ENCODE peak calls at places on chromosomes 16 and 17, in five cellular contexts. O is CD8-positive, alpha-beta T cell; B is fibroblast of the aortic adventitia; S is dorsolateral prefrontal cortex; F is HFF-Myc. A is an unnamed sample.

GRCh38 chr17:83119987-83120864 is 40.8 kb downstream of the METRNL start:
- DNase-seq in O (no peak), B (no peak), S (no peak), F (no peak), A (peak)

GRCh38 chr17:902463-902862 is 77.1 kb downstream of the NXN start:
- DNase-seq in O (no peak), B (no peak), S (no peak), F (no peak), A (no peak)

GRCh38 chr16:12613131-12613991 is 190.3 kb downstream of the CPPED1 start:
- DNase-seq in O (peak), B (peak), S (no peak), F (no peak), A (peak)

GRCh38 chr16:1535391-1536291 is 2.2 kb downstream of the TMEM204 start:
- DNase-seq in O (peak), B (peak), S (no peak), F (no peak), A (no peak)

GRCh38 chr16:49484454-49484853 is 110.8 kb downstream of the C16orf78 start:
- DNase-seq in O (no peak), B (peak), S (peak), F (no peak), A (peak)

GRCh38 chr17:7579839-7580630 is 597 bp downstream of the CD68 start:
- DNase-seq in O (no peak), B (no peak), S (no peak), F (no peak), A (no peak)

GRCh38 chr17:82297804-82298537 is 19.4 kb downstream of the CD7 start:
- DNase-seq in O (peak), B (peak), S (peak), F (peak), A (peak)

GRCh38 chr16:79618041-79618711 is 17.6 kb upstream of the MAF start:
- DNase-seq in O (no peak), B (no peak), S (no peak), F (no peak), A (no peak)

GRCh38 chr17:60231234-60231633 is 81.5 kb downstream of the CA4 start:
- DNase-seq in O (no peak), B (peak), S (no peak), F (no peak), A (no peak)

GRCh38 chr17:73423159-73423715 is 111.4 kb upstream of the CDC42EP4 start:
- DNase-seq in O (no peak), B (no peak), S (no peak), F (no peak), A (no peak)

GRCh38 chr17:41864498-41864836 is 756 bp downstream of the KLHL11 start:
- DNase-seq in O (no peak), B (no peak), S (peak), F (no peak), A (no peak)

GRCh38 chr17:41864837-41865595 is at the start of gene KLHL11:
- DNase-seq in O (peak), B (peak), S (peak), F (peak), A (peak)

GRCh38 chr17:41865596-41865893 is 322 bp upstream of the KLHL11 start:
- DNase-seq in O (no peak), B (no peak), S (no peak), F (no peak), A (no peak)

GRCh38 chr17:41860254-41860931 is 4.8 kb downstream of the KLHL11 start:
- DNase-seq in O (no peak), B (no peak), S (no peak), F (no peak), A (no peak)

DNA sequence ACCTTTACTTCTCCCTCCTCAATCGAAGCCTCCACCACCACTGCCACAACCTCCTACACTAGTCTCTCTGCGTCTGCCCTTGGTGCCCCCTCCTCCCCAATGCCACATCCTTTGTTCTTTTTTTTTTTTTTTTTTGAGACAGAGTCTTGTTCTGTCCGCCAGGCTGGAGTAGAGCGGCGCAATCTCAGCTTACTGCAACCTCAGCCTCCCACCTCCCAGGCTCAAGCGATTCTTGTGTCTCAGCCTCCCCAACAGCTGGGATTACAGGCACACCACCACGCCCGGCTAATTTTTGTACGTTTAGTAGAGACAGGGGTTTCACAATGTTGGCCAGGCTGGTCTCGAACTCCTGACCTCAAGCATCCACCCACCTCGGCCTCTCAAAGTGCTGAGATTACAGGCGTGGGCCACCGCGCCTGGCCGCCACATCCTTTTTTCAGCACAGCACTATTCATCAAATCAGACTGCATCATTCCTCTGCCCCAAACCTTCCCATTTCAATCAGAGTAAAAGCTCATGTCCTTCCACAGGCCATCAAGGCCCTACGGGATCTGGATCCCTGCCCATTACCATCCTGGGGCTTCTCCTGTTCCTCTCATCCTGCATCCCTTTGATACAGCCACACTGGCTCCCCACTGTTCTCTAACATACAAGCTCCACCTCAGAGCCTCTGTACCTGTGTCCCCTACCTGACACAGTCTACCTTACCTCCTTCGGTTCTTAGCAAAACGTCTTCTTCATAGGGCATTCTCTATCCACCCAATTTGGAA is 2.0 kb downstream of the KLHL11 start:
- DNase-seq in O (peak), B (no peak), S (no peak), F (no peak), A (no peak)
- H3K4me3 ChIP-seq in O (peak), B (peak), S (peak), F (peak), A (peak)

GRCh38 chr17:76270770-76271668 is 5.9 kb downstream of the UBALD2 start:
- DNase-seq in O (no peak), B (no peak), S (no peak), F (no peak), A (no peak)
- H3K4me3 ChIP-seq in O (peak), B (no peak), S (peak), F (no peak), A (peak)

GRCh38 chr17:29146369-29146972 is 33.7 kb downstream of the MYO18A start:
- DNase-seq in O (no peak), B (no peak), S (no peak), F (no peak), A (no peak)

GRCh38 chr17:29149431-29150064 is 30.6 kb downstream of the MYO18A start:
- DNase-seq in O (no peak), B (peak), S (no peak), F (no peak), A (no peak)

GRCh38 chr17:29148790-29149430 is 31.3 kb downstream of the MYO18A start:
- DNase-seq in O (peak), B (peak), S (peak), F (no peak), A (peak)

GRCh38 chr17:29147682-29148081 is 32.5 kb downstream of the MYO18A start:
- DNase-seq in O (no peak), B (no peak), S (no peak), F (no peak), A (no peak)

DNA sequence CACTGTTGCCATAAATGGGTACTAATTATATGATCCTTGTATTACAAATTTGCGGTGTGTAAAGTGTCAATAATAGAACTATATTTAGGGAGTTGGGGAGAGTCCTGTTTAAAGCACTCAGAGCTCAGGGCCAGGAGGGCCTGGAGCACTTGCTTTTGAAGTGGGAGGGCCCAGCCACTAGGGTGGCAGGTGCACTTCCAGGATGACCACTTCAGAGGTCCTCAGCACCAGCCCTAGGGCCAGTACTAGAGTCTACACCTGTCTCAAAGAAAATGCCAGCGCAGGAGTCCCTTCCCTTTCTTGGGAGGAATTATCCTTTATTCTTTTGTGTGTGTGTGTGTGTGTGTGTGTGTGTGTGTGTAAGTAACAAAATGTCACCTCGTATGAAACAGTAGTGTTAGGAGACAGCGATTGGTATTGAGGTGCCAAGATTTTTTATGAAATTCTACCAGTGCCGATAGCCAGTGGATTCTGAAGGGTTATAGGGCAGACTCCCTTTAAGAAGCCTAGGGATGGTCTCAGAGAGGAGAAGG is 31.9 kb downstream of the MYO18A start:
- DNase-seq in O (no peak), B (no peak), S (no peak), F (no peak), A (no peak)
- H3K4me3 ChIP-seq in O (peak), B (peak), S (peak), F (peak), A (peak)

GRCh38 chr16:57284952-57285263 is 436 bp upstream of the PLLP start:
- DNase-seq in O (no peak), B (no peak), S (no peak), F (no peak), A (no peak)

GRCh38 chr16:57282510-57283213 is 1.8 kb downstream of the PLLP start:
- DNase-seq in O (no peak), B (no peak), S (no peak), F (no peak), A (no peak)

GRCh38 chr16:57283214-57283955 is 1.1 kb downstream of the PLLP start:
- DNase-seq in O (no peak), B (no peak), S (no peak), F (no peak), A (no peak)

GRCh38 chr16:57284206-57284951 is at the start of gene PLLP:
- DNase-seq in O (peak), B (no peak), S (no peak), F (no peak), A (no peak)

DNA sequence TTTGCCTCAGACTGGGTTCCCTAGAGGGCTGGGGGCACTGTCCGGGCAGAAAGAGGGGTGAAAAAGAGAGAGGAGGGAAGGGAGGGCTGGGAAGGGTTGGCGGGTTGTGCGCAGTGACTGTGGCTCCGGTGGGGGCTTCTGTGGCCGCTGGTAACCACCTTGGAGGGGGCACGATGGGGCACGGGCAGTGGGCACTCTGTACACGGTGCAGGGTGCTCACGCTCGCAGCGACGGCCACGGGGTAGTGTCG is 591 bp downstream of the PLLP start:
- DNase-seq in O (no peak), B (no peak), S (no peak), F (no peak), A (no peak)
- H3K4me3 ChIP-seq in O (peak), B (no peak), S (peak), F (no peak), A (no peak)

A was measured in GM12864.